ENCODE peak calls at places on chromosomes 7 and 10, in nine cellular contexts. O is DND-41, M is neural progenitor cell, I is OCI-LY7, R is trophoblast cell, Z is fibroblast of lung, B is GM12878, C is SK-N-SH, L is PC-3. V is an unnamed sample. For H3K4me1, the result is how much of the 10 kb centered on the place peaks cover.

GRCh38 chr10:110556993-110557601 is 10.4 kb upstream of the SMC3 start:
- DNase-seq in L (peak), I (peak), B (no peak), Z (peak), O (peak), C (peak), R (peak), M (peak), V (peak)

GRCh38 chr10:86958109-86958830 is at the start of gene SNCG:
- DNase-seq in C (no peak), I (no peak), M (no peak), L (no peak), Z (no peak), B (no peak), R (no peak), O (no peak), V (no peak)

GRCh38 chr7:65509368-65510186 is 135.9 kb downstream of the ZNF92 start:
- DNase-seq in B (no peak), O (no peak), C (peak), M (peak), I (peak), Z (peak), L (peak), R (no peak), V (no peak)

GRCh38 chr7:100342761-100343160 is 15.2 kb upstream of the PILRB start:
- DNase-seq in L (no peak), C (no peak), I (no peak), O (no peak), B (no peak), M (no peak), R (no peak), Z (no peak), V (no peak)

GRCh38 chr10:81920213-81920829 is 45.3 kb downstream of the NRG3 start:
- DNase-seq in C (peak), O (no peak), I (peak), R (no peak), Z (no peak), M (peak), L (no peak), B (no peak), V (no peak)

GRCh38 chr10:66833861-66834260 is 92.0 kb upstream of the LRRTM3 start:
- DNase-seq in I (no peak), L (peak), O (no peak), Z (peak), M (peak), C (no peak), R (no peak), B (no peak), V (no peak)

GRCh38 chr10:103079946-103080345 is 113.1 kb downstream of the NT5C2 start:
- DNase-seq in L (no peak), I (no peak), Z (no peak), O (no peak), R (no peak), C (no peak), M (no peak), B (no peak), V (no peak)

GRCh38 chr7:76133164-76133775 is 68.4 kb upstream of the SRRM3 start:
- DNase-seq in L (no peak), Z (no peak), O (no peak), M (no peak), C (no peak), B (no peak), R (no peak), I (no peak), V (no peak)

GRCh38 chr10:95273393-95274312 is 17.1 kb downstream of the PDLIM1 start:
- DNase-seq in C (no peak), I (no peak), M (no peak), O (no peak), B (no peak), R (no peak), L (peak), Z (peak), V (peak)

GRCh38 chr7:47795631-47796030 is 152.6 kb downstream of the PKD1L1 start:
- DNase-seq in L (no peak), C (no peak), M (no peak), Z (peak), R (peak), B (no peak), O (no peak), I (no peak), V (peak)

GRCh38 chr10:132716691-132717490 is 69.1 kb downstream of the NKX6-2 start:
- DNase-seq in Z (no peak), B (no peak), L (no peak), I (no peak), R (no peak), O (no peak), C (no peak), M (no peak), V (no peak)

GRCh38 chr10:48839809-48840679 is 99.6 kb downstream of the LRRC18 start:
- DNase-seq in I (no peak), C (no peak), O (no peak), L (no peak), Z (no peak), R (no peak), M (no peak), B (no peak), V (no peak)

GRCh38 chr10:126670056-126670743 is at the start of gene C10orf90:
- DNase-seq in B (no peak), M (no peak), O (no peak), I (no peak), C (no peak), R (no peak), L (no peak), Z (no peak), V (no peak)

GRCh38 chr7:157073949-157074624 is 63.6 kb upstream of the MNX1 start:
- DNase-seq in M (no peak), B (no peak), C (no peak), I (no peak), O (no peak), L (no peak), Z (no peak), R (no peak), V (no peak)

GRCh38 chr10:96651998-96652431 is 65.2 kb upstream of the TM9SF3 start:
- DNase-seq in I (peak), M (no peak), B (peak), C (no peak), R (no peak), L (no peak), O (peak), Z (no peak), V (no peak)

GRCh38 chr7:36686499-36686898 is 37.8 kb downstream of the AOAH start:
- DNase-seq in O (peak), L (peak), R (no peak), C (no peak), B (no peak), Z (peak), M (no peak), I (no peak), V (peak)

GRCh38 chr7:27161214-27161720 is 4.1 kb downstream of the HOXA9 start:
- DNase-seq in Z (no peak), L (no peak), O (no peak), M (no peak), C (no peak), B (no peak), I (no peak), R (no peak), V (no peak)

GRCh38 chr10:94430705-94431104 is 28.4 kb downstream of the TBC1D12 start:
- DNase-seq in R (no peak), M (no peak), I (no peak), B (no peak), Z (no peak), L (no peak), O (no peak), C (no peak), V (no peak)

GRCh38 chr10:43202657-43203490 is 64.0 kb downstream of the RASGEF1A start:
- DNase-seq in B (no peak), O (no peak), L (no peak), I (peak), R (no peak), M (peak), C (peak), Z (no peak), V (no peak)

GRCh38 chr7:151099486-151100211 is 13.4 kb downstream of the AGAP3 start:
- DNase-seq in M (no peak), L (no peak), B (no peak), R (no peak), O (no peak), I (no peak), C (no peak), Z (no peak), V (no peak)

GRCh38 chr10:2772791-2773644 is 294.3 kb upstream of the PFKP start:
- DNase-seq in B (no peak), Z (no peak), C (peak), R (no peak), O (no peak), I (no peak), L (no peak), M (peak), V (no peak)

GRCh38 chr7:43038229-43038628 is 74.2 kb upstream of the HECW1 start:
- DNase-seq in Z (peak), B (no peak), L (peak), M (no peak), O (no peak), R (no peak), I (no peak), C (no peak), V (peak)

GRCh38 chr10:9792181-9792580 is 1225.5 kb upstream of the CELF2 start:
- DNase-seq in L (no peak), I (no peak), O (no peak), M (no peak), C (no peak), Z (peak), R (no peak), B (no peak), V (peak)

GRCh38 chr10:6382081-6382480 is 179.3 kb downstream of the PFKFB3 start:
- DNase-seq in O (peak), R (no peak), L (no peak), C (no peak), I (peak), M (no peak), B (peak), Z (peak), V (peak)

GRCh38 chr10:102068216-102068615 is 3.1 kb downstream of the HPS6 start:
- DNase-seq in L (no peak), Z (no peak), C (no peak), O (no peak), R (no peak), I (no peak), B (no peak), M (no peak), V (no peak)

GRCh38 chr10:50508315-50509051 is 115.3 kb downstream of the SGMS1 start:
- DNase-seq in Z (no peak), I (no peak), R (no peak), O (no peak), C (no peak), B (peak), L (no peak), M (no peak), V (no peak)

DNA sequence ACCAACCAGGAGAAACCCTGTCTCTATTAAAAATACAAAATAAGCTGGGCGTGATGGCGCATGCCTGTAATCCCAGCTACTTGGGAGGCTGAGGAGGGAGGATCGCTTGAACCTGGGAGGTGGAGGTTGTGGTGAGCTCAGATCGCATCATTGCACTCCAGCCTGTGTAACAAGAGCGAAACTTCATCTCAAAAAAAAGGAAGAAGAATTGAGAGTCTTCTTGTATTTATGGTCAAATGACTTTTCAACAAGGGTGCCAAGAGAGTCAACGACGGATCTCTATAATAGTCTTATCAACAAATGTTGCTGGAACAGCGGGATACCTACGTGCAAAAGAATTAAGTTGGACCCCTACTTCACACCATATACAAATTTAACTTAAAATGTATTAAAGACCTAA is 21.6 kb upstream of the JAZF1 start:
- DNase-seq in M (no peak), Z (no peak), O (no peak), C (no peak), I (no peak), R (no peak), L (no peak), B (no peak), V (no peak)
- H3K4me1 ChIP-seq in M (under half), Z (under half), O (under half), C (under half), I (under half), R (under half), L (under half), B (under half), V (under half)

DNA sequence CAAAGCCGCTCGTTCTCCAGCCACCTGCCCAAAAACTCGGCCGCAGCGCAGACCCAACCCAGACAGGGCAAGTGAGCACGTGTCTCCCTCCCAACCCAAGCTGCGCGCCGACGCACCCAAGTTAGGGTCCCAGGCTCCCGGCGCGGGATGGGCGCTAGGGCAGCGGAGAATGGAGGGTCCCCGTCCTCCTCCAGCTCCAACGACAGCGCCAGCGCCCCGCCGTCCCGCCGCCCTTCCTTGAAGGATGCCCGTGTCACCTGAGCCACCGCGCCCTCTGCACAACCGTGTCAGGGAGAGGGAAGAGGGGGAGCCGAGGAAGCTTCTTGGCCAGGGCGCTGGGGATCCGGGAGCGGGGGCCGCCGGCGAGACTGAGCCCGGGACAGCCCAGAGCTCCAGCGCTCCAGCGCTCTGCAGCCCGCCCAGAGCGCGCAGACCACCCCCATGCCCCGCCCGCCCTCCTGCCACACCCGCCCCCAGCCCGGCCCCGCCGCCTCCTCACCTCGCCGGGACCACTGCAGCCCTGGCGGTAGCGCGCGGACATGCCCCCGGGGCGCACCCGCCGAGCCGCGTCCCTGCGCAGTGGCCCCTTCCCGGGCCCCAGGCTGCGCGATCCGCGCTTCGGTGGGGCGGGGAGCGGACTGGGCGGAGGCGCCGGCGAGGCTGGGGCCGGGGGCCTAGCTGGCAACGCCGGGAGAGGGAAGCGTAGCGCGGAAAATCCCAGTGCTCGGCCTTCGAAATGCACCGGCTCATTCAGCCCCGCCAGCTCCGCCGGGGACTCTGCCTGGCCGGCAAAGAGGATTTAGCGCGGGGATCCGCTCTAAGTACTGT is at the start of gene SLC16A12:
- DNase-seq in L (no peak), M (peak), B (no peak), O (no peak), Z (peak), R (no peak), I (no peak), C (peak), V (no peak)
- H2AFZ ChIP-seq in L (no peak), M (peak), B (no peak), O (no peak), Z (peak), R (peak), I (no peak), C (peak), V (peak)

DNA sequence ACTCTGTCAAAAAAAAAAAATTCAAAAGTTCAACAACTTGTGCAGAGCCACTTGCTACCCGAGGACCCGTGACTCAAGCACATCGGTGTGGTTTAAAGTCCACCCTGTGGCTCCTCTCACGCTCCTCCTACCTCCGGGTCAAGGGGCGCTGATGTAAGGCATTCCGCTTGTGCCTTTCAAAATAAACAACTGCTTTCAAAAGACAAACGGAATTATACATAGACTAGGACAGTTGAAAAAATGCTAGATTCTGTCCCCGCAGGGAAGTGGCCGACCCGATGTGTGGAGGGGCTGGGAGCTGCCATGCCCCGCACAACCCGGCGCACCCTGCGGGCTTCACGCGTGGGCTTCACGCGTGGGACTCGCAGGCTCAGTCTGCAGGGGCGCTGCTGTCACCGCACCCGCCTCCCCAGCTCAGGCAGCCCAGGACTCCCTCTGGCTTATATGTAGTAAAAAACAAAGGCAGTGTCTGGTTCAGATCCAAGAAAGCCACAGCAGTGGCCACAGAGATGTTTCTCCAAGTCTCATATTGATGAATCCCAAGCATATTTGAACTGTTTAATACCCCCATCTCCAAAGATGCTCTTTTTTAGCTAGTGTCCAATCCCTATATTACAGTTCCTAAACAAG is 239.7 kb upstream of the INHBA start:
- DNase-seq in C (no peak), M (peak), Z (peak), I (no peak), R (peak), B (no peak), L (peak), O (no peak), V (no peak)
- H3K27ac ChIP-seq in C (no peak), M (no peak), Z (peak), I (no peak), R (no peak), B (no peak), L (no peak), O (no peak), V (peak)

GRCh38 chr10:33274096-33274785 is 60.2 kb downstream of the NRP1 start:
- DNase-seq in B (no peak), Z (peak), I (no peak), O (no peak), R (no peak), C (no peak), M (peak), L (peak), V (peak)

GRCh38 chr10:33273295-33274002 is 61.0 kb downstream of the NRP1 start:
- DNase-seq in B (no peak), L (peak), Z (peak), I (no peak), C (peak), O (no peak), R (no peak), M (peak), V (peak)

GRCh38 chr10:33270971-33271370 is 63.5 kb downstream of the NRP1 start:
- DNase-seq in L (no peak), M (no peak), B (no peak), C (no peak), R (no peak), Z (no peak), O (no peak), I (no peak), V (no peak)

GRCh38 chr10:33276282-33276923 is 58.1 kb downstream of the NRP1 start:
- DNase-seq in R (no peak), Z (no peak), L (peak), O (no peak), I (no peak), B (no peak), M (no peak), C (no peak), V (no peak)

GRCh38 chr10:33271969-33272583 is 62.4 kb downstream of the NRP1 start:
- DNase-seq in I (no peak), B (no peak), L (peak), R (no peak), O (no peak), C (peak), M (no peak), Z (peak), V (no peak)
- H3K4me1 ChIP-seq in I (under half), B (under half), L (half or more), R (under half), O (under half), C (under half), M (under half), Z (under half), V (under half)

DNA sequence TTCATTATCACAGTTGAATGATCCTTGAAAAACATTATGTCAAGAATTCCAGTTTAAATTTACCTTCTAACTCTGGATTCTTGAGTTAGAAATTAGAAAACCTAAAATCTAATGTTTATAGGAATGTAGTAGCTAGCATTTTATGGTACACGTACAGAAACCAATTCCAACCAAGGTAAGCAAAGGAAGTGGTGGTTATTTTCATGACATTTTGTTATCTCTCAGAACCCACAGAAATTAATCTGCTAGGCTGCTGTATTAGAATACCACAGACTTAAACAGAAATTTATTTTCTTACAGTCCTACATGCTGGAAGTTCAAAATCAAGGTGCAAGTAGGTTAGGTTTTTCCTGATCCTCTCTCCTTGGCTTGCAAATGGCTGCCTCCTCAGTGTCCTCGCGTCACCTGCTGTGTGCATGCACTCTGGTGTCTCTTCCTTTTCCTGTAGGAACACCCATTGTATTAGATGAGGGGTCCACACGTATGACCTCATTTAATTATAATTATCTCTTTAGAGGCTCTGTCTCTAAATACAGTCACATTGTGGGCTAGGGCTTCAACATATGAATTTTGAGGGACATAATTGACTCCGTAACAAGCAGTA is 8.5 kb upstream of the CSTF2T start:
- DNase-seq in Z (no peak), R (no peak), C (no peak), I (no peak), L (no peak), B (no peak), M (no peak), O (peak), V (no peak)
- H2AFZ ChIP-seq in Z (no peak), R (no peak), C (no peak), I (no peak), L (no peak), B (no peak), M (no peak), O (peak), V (no peak)

GRCh38 chr7:794207-794606 is 38.1 kb upstream of the SUN1 start:
- DNase-seq in Z (no peak), M (no peak), R (no peak), C (no peak), L (no peak), I (no peak), B (no peak), O (no peak), V (no peak)
- H3K27ac ChIP-seq in Z (no peak), M (no peak), R (no peak), C (no peak), L (no peak), I (no peak), B (no peak), O (no peak), V (no peak)

V was measured in astrocyte.